ENCODE peak calls at places on chromosomes 3 and 15, in ten cellular contexts. X is right cardiac atrium; F is right lobe of liver; L is heart left ventricle; O is lower lobe of right lung; J is mesenchymal stem cell; B is cardiac muscle cell; T is GM23338; P is naive thymus-derived CD4-positive, alpha-beta T cell; Z is stomach. U is an unnamed sample. For H3K4me1, the result is how much of the 10 kb centered on the place peaks cover.

GRCh38 chr15:85667491-85668424 is 127.0 kb downstream of the KLHL25 start:
- DNase-seq in X (peak), Z (no peak), B (peak), J (peak), T (no peak), L (peak), O (no peak), P (peak), F (no peak), U (peak)

GRCh38 chr3:107063351-107063750 is 313.9 kb upstream of the CCDC54 start:
- DNase-seq in L (no peak), T (peak), F (no peak), P (no peak), X (no peak), B (peak), J (peak), Z (no peak), O (no peak), U (peak)

GRCh38 chr3:61667417-61668213 is 106.2 kb downstream of the PTPRG start:
- DNase-seq in L (no peak), P (no peak), Z (no peak), J (no peak), F (no peak), T (no peak), O (no peak), X (no peak), B (peak), U (no peak)

GRCh38 chr3:110164632-110165240 is 827.4 kb upstream of the DPPA4 start:
- DNase-seq in B (no peak), P (no peak), L (no peak), O (no peak), Z (no peak), J (peak), T (peak), F (no peak), X (no peak), U (no peak)

GRCh38 chr3:147356909-147357733 is 49.2 kb downstream of the ZIC4 start:
- DNase-seq in X (no peak), P (no peak), O (no peak), L (no peak), T (peak), Z (no peak), J (no peak), B (no peak), F (no peak), U (no peak)

GRCh38 chr3:186821429-186822367 is 15.4 kb upstream of the RFC4 start:
- DNase-seq in J (peak), L (no peak), B (peak), X (no peak), O (no peak), F (no peak), T (peak), P (peak), Z (no peak), U (peak)

GRCh38 chr3:42118762-42119361 is 27.7 kb downstream of the TRAK1 start:
- DNase-seq in J (peak), L (no peak), B (peak), F (no peak), Z (peak), P (no peak), X (no peak), T (peak), O (no peak), U (peak)

GRCh38 chr3:26365706-26366105 is 256.9 kb upstream of the LRRC3B start:
- DNase-seq in T (no peak), Z (no peak), J (no peak), X (no peak), P (no peak), B (no peak), O (no peak), L (no peak), F (no peak), U (no peak)

GRCh38 chr3:25594007-25594502 is 70.7 kb downstream of the TOP2B start:
- DNase-seq in B (peak), O (no peak), T (peak), X (peak), J (peak), L (no peak), P (peak), F (no peak), Z (no peak), U (peak)

GRCh38 chr15:101446527-101447167 is 42.9 kb downstream of the PCSK6 start:
- DNase-seq in X (no peak), T (no peak), O (no peak), F (peak), P (no peak), Z (peak), B (no peak), J (peak), L (no peak), U (no peak)

GRCh38 chr15:50148362-50148963 is 29.4 kb upstream of the ATP8B4 start:
- DNase-seq in J (peak), F (no peak), O (no peak), B (peak), P (no peak), X (no peak), T (peak), L (no peak), Z (no peak), U (peak)

GRCh38 chr3:55797775-55798174 is 310.7 kb upstream of the WNT5A start:
- DNase-seq in X (no peak), Z (no peak), J (no peak), F (no peak), L (no peak), P (no peak), B (no peak), T (no peak), O (no peak), U (no peak)

GRCh38 chr15:52040167-52040900 is 21.3 kb downstream of the MAPK6 start:
- DNase-seq in T (no peak), P (no peak), X (no peak), O (no peak), B (peak), Z (peak), J (peak), L (no peak), F (no peak), U (no peak)

GRCh38 chr3:28853830-28854229 is 427.0 kb upstream of the RBMS3 start:
- DNase-seq in X (no peak), J (peak), L (no peak), O (no peak), B (peak), F (no peak), Z (no peak), P (no peak), T (no peak), U (peak)

GRCh38 chr15:78060232-78060631 is 17.3 kb downstream of the TBC1D2B start:
- DNase-seq in X (no peak), L (no peak), J (no peak), T (no peak), F (no peak), Z (no peak), O (no peak), B (no peak), P (no peak), U (no peak)

GRCh38 chr3:149212386-149212785 is 9.2 kb downstream of the CP start:
- DNase-seq in L (no peak), X (no peak), T (no peak), J (no peak), P (no peak), B (no peak), O (no peak), F (no peak), Z (no peak), U (no peak)

GRCh38 chr3:127762077-127762786 is 60.1 kb downstream of the MGLL start:
- DNase-seq in O (peak), J (no peak), Z (no peak), P (no peak), B (no peak), T (no peak), F (no peak), L (peak), X (no peak), U (no peak)

GRCh38 chr3:129723558-129724324 is 117.3 kb upstream of the PLXND1 start:
- DNase-seq in P (no peak), Z (no peak), J (peak), O (no peak), T (no peak), L (peak), B (peak), F (no peak), X (peak), U (peak)

GRCh38 chr15:67077641-67078215 is 12.3 kb downstream of the SMAD3 start:
- DNase-seq in J (no peak), L (no peak), P (no peak), O (no peak), T (no peak), X (no peak), F (no peak), Z (no peak), B (no peak), U (no peak)

GRCh38 chr15:67072951-67073350 is 7.5 kb downstream of the SMAD3 start:
- DNase-seq in F (no peak), X (no peak), J (peak), P (no peak), T (no peak), O (no peak), B (peak), Z (no peak), L (no peak), U (no peak)

GRCh38 chr15:67079361-67079760 is 14.0 kb downstream of the SMAD3 start:
- DNase-seq in P (no peak), F (no peak), L (no peak), T (no peak), J (no peak), X (no peak), Z (no peak), O (no peak), B (no peak), U (no peak)

GRCh38 chr15:67074886-67075229 is 9.5 kb downstream of the SMAD3 start:
- DNase-seq in Z (no peak), O (no peak), B (no peak), F (no peak), L (no peak), T (no peak), X (no peak), P (no peak), J (no peak), U (no peak)

GRCh38 chr15:67076147-67076843 is 10.9 kb downstream of the SMAD3 start:
- DNase-seq in O (no peak), F (no peak), J (peak), T (no peak), L (no peak), B (peak), P (no peak), X (peak), Z (peak), U (no peak)
- H3K27ac ChIP-seq in O (peak), F (no peak), J (peak), T (no peak), L (peak), B (no peak), P (no peak), X (no peak), Z (peak), U (no peak)

GRCh38 chr15:69100821-69101220 is 59.6 kb upstream of the GLCE start:
- DNase-seq in L (no peak), J (no peak), B (no peak), P (no peak), X (no peak), T (no peak), Z (no peak), O (no peak), F (no peak), U (no peak)
- H3K4me1 ChIP-seq in L (under half), J (under half), B (under half), P (under half), X (under half), T (under half), Z (under half), O (under half), F (under half), U (under half)

DNA sequence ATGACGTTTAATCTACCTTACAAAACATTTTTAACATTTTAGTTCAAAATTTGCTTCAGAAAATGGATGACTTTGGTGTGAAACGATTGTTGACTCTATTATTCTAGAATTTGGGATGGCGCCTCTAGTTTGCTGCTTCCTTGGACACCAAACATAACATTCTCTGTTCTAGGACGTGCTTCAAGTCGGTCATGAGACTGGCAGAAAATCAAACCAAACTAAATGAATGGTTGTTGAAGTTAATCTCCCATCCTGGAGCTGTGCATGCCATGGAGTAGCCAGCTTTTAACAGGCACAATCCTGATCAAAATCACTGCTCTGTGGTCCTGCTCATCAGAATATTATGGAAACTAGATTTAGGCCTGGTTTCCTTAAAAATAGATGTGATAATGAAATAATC is 9.6 kb upstream of the LRRFIP2 start:
- DNase-seq in O (no peak), B (peak), Z (no peak), X (no peak), P (no peak), F (no peak), L (no peak), J (no peak), T (no peak), U (no peak)
- H3K4me3 ChIP-seq in O (no peak), B (no peak), Z (no peak), X (no peak), P (no peak), F (no peak), L (no peak), J (no peak), T (no peak), U (no peak)

DNA sequence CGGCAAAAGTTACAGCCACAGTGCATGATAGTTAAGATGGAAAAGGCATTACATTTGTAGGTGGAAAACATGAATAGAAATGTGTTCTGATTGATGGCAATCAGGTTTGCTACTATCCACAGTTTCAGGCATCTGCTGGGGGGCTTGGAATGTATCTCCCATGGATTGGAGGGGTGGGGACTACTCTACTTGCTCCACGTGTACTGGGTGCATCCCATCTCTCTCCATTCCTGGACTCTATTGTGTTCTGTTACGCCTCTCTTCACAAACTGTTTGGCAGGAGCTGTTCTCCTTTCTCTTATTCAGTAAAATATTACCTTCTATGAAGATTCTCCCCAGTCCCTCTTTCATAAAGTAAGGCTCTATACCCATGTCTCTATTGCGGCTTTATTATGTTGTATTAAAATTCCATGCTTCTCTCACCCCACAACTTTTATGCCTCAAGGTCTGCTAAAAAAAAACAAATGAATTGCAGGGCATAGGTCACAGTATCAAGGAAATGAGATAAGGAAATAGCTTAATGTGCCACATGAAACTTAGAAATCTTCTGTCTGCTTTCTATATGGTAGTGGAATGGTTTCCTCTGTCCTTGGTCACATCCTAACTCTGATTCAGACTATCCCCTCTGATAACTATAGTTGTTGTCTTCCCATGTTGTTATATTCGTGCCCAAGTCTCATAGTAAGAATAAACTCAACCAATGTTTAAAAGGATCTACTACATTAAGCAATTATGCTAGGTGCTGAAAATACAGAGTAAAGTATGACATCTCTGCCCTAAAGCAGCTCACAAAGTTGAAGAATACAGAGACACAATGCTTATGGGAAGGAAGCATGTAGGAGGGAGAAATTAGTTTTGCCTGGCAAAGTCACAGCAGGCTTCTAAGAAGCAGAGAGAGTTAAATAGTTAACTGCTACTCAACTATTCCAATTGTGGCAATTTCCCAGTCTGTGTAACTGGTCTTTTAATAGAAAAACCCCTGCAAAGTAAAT is 43.1 kb downstream of the LRRFIP2 start:
- DNase-seq in L (no peak), O (no peak), Z (no peak), F (no peak), T (no peak), B (no peak), P (no peak), X (no peak), J (no peak), U (peak)
- H3K27ac ChIP-seq in L (no peak), O (no peak), Z (peak), F (peak), T (no peak), B (peak), P (no peak), X (no peak), J (no peak), U (peak)

GRCh38 chr3:123116116-123116515 is 49.3 kb downstream of the PDIA5 start:
- DNase-seq in F (no peak), L (no peak), B (no peak), P (no peak), O (no peak), X (no peak), T (no peak), J (no peak), Z (no peak), U (no peak)

GRCh38 chr3:123119802-123120201 is 53.0 kb downstream of the PDIA5 start:
- DNase-seq in T (no peak), X (no peak), F (no peak), J (no peak), B (no peak), P (no peak), O (no peak), Z (no peak), L (no peak), U (no peak)

GRCh38 chr3:123120546-123120945 is 53.7 kb downstream of the PDIA5 start:
- DNase-seq in J (no peak), P (no peak), B (no peak), L (no peak), Z (no peak), X (no peak), O (no peak), F (no peak), T (no peak), U (no peak)

GRCh38 chr3:123122525-123123315 is 55.9 kb downstream of the PDIA5 start:
- DNase-seq in B (peak), P (no peak), L (no peak), Z (no peak), O (no peak), J (peak), T (no peak), X (no peak), F (no peak), U (no peak)

DNA sequence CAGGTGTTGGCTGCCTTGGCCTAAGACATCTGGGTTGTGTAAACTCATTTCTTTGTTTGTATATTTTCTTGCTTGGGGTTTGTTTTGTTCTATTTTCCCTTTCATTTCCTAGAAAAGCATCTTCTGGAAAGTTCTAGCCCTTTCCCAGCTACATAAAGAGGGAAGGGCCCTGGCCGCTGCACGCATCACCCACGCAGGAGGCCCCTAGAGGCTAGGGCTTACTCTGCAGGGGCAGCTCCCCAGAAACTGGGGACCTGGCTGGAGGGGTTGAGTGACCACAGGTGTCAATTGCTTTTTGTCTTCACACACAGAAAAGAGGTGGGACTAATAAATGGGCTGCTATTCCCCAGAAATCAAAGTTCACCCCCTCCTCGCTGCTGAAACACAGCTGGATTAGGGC is 52.6 kb downstream of the PDIA5 start:
- DNase-seq in T (no peak), F (no peak), P (no peak), O (no peak), L (no peak), X (no peak), J (no peak), Z (no peak), B (no peak), U (no peak)
- H3K4me1 ChIP-seq in T (under half), F (under half), P (under half), O (under half), L (under half), X (under half), J (under half), Z (under half), B (under half), U (under half)